ENCODE peak calls at places on chromosomes 6 and 20, in four cellular contexts. D is upper lobe of left lung, H is hepatocyte, F is epithelial cell of proximal tubule. E is an unnamed sample.

GRCh38 chr6:127291495-127291894 is 24.8 kb downstream of the RNF146 start:
- DNase-seq in H (no peak), F (no peak), D (no peak), E (no peak)

GRCh38 chr6:41536884-41537347 is 9.3 kb upstream of the FOXP4 start:
- DNase-seq in H (peak; percentile 41), F (no peak), D (no peak), E (no peak)

GRCh38 chr6:160282444-160282843 is 23.8 kb upstream of the SLC22A2 start:
- DNase-seq in H (no peak), F (no peak), D (no peak), E (no peak)

GRCh38 chr6:41736800-41737555 is 1.6 kb upstream of the TFEB start:
- DNase-seq in H (no peak), F (no peak), D (no peak), E (no peak)

GRCh38 chr20:1474817-1475603 is 8.4 kb upstream of the NSFL1C start:
- DNase-seq in H (no peak), F (no peak), D (no peak), E (no peak)

GRCh38 chr6:157715766-157716171 is 107.3 kb upstream of the SNX9 start:
- DNase-seq in H (peak; percentile 70), F (no peak), D (no peak), E (no peak)

GRCh38 chr20:16694176-16694575 is 35.6 kb upstream of the SNRPB2 start:
- DNase-seq in F (no peak), D (no peak), H (no peak), E (no peak)

GRCh38 chr6:142913511-142914047 is 31.4 kb downstream of the HIVEP2 start:
- DNase-seq in D (no peak), H (no peak), F (no peak), E (peak; percentile 51)

GRCh38 chr6:39892490-39893129 is 41.7 kb downstream of the MOCS1 start:
- DNase-seq in D (no peak), F (no peak), H (peak; percentile 81), E (no peak)

GRCh38 chr6:152059909-152060308 is 252.4 kb downstream of the ESR1 start:
- DNase-seq in D (no peak), F (no peak), H (no peak), E (no peak)

GRCh38 chr6:168658059-168658458 is 217.1 kb downstream of the SMOC2 start:
- DNase-seq in F (no peak), H (no peak), D (no peak), E (no peak)

GRCh38 chr6:167543602-167544506 is 219.0 kb downstream of the TTLL2 start:
- DNase-seq in D (no peak), H (no peak), F (no peak), E (no peak)

GRCh38 chr20:61640171-61640570 is 388.1 kb downstream of the CDH4 start:
- DNase-seq in H (no peak), D (peak; percentile 47), F (no peak), E (no peak)

GRCh38 chr6:7912024-7912423 is 1.4 kb upstream of the TXNDC5 start:
- DNase-seq in F (no peak), H (no peak), D (no peak), E (no peak)

GRCh38 chr6:11471261-11471660 is 66.3 kb upstream of the TMEM170B start:
- DNase-seq in F (no peak), D (no peak), H (no peak), E (no peak)

GRCh38 chr6:166592818-166593217 is 6.3 kb upstream of the RAMACL start:
- DNase-seq in D (no peak), H (no peak), F (no peak), E (no peak)

GRCh38 chr6:107655245-107655644 is 165.3 kb downstream of the SOBP start:
- DNase-seq in F (no peak), H (no peak), D (no peak), E (no peak)

GRCh38 chr6:15280023-15280422 is 34.2 kb downstream of the JARID2 start:
- DNase-seq in H (no peak), F (no peak), D (no peak), E (no peak)

GRCh38 chr6:169751242-169752073 is at the start of the genes DYNLT2 and ERMARD:
- DNase-seq in D (peak; percentile 100), H (peak; percentile 98), F (peak; percentile 43), E (peak; percentile 95)

GRCh38 chr20:1652960-1653359 is 4.6 kb downstream of the SIRPG start:
- DNase-seq in D (no peak), H (no peak), F (no peak), E (no peak)

GRCh38 chr6:169725270-169726048 is 1.2 kb upstream of the PHF10 start:
- DNase-seq in D (no peak), F (peak; percentile 44), H (peak; percentile 82), E (no peak)

GRCh38 chr20:54454982-54455381 is 20.4 kb upstream of the DOK5 start:
- DNase-seq in F (no peak), H (no peak), D (no peak), E (no peak)

GRCh38 chr20:54456423-54456822 is 19.0 kb upstream of the DOK5 start:
- DNase-seq in H (no peak), F (no peak), D (no peak), E (no peak)

GRCh38 chr20:54459279-54459678 is 16.1 kb upstream of the DOK5 start:
- DNase-seq in D (no peak), F (no peak), H (no peak), E (no peak)

GRCh38 chr20:54458219-54458618 is 17.2 kb upstream of the DOK5 start:
- DNase-seq in H (no peak), D (no peak), F (no peak), E (no peak)

DNA sequence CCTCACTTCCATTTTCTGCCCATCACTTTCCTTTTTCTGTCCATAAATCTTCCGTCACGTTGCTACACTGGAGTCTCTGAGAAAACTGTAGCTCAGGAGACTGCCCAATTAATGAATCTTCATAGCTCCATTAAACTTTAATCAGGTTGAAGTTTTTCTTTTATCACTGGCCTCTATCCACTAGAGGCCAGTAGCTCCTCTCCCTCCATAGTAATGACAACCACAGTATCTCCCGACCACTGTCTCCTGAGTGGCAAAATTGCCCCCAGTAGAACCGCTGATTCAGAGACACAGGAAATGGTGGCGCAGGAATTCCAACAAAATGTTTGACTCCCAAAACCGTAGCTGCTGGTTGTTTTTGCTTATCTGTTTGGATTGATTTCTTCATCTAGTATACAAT is 18.4 kb upstream of the DOK5 start:
- DNase-seq in F (no peak), D (no peak), H (no peak), E (no peak)
- TF ChIP-seq CTCF in F (peak; percentile 53), D (no peak), H (no peak), E (no peak)

GRCh38 chr6:147378819-147379218 is 129.7 kb upstream of the SAMD5 start:
- DNase-seq in D (no peak), F (no peak), H (no peak), E (no peak)

GRCh38 chr6:147384029-147384428 is 124.5 kb upstream of the SAMD5 start:
- DNase-seq in H (no peak), D (no peak), F (no peak), E (no peak)

GRCh38 chr6:147384737-147385710 is 123.5 kb upstream of the SAMD5 start:
- DNase-seq in F (no peak), D (no peak), H (no peak), E (no peak)

GRCh38 chr6:147381734-147382133 is 126.8 kb upstream of the SAMD5 start:
- DNase-seq in D (no peak), F (no peak), H (no peak), E (no peak)

DNA sequence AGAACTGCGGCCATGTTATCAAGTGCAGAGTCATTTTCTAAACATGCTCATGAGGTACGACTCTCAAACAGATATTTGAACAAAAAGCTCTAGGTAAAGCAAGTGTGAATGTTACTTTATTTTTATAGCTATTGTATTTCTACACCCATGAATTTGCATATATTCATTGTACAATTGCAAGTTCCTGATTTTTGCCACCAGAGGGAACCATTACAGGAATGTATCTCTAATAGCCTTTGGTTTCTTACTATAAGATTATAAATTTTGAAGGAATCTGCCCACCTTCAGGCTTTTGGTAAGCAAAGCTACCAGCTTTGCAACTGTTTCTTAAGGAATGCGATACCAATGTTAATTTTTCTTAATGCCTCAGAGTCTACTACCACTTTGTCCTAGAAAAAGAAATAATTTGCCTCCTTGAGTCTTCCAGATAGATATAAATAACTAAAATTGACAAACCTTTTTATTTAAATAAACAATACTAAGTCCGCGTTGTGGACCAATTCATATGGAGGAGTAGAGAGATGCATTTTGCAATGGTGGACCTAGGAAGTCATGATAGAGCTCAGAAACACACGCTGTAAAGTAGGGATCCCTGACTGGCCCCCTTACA is 125.4 kb upstream of the SAMD5 start:
- DNase-seq in H (peak; percentile 31), D (no peak), F (peak; percentile 9), E (no peak)
- TF ChIP-seq CTCF in H (peak; percentile 55), D (no peak), F (peak; percentile 60), E (peak; percentile 49)

DNA sequence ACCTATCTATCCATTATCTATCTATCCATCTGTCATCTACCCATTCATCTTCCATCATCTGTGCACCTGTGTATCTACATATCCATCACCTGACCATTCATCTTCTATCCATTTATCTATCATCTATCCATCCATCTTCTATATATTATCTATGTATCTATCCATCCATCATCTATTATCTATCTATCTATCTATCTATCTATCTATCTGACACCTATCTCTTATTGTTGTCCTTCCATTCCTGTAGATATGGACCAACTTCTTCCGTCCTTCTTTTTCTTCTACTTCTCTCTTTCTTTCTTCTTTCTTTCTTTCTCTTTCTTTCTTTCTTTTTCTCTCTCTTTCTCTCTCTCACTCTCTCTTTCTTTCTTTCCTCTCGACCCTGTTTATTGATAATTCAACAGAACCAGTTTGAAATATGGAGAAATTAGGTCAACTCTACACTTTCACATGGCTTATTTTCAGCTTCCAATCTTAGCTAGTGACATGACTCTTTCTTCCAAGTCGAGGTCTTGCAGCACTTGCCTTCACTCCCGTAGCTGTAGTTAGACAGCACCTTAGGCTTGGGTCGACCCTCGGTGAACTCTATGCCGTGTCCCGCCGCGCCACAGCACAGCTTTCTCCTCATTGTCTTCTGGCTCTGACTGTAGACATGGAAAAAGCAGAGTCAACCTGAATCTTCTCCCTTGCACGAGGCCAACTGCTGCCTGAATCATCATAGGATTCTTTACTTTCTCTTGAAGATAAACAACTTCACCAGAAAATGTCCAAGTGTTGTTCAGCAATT is 110.4 kb upstream of the EXOC2 start:
- DNase-seq in D (no peak), F (no peak), H (no peak), E (no peak)
- TF ChIP-seq CTCF in D (no peak), F (no peak), H (no peak), E (no peak)

GRCh38 chr6:158752613-158753012 is 66.6 kb downstream of the EZR start:
- DNase-seq in D (peak; percentile 55), H (no peak), F (no peak), E (no peak)
- TF ChIP-seq CTCF in D (no peak), H (peak; percentile 16), F (peak; percentile 47), E (no peak)

GRCh38 chr6:9195322-9195721 is 760.0 kb upstream of the SLC35B3 start:
- DNase-seq in H (no peak), F (no peak), D (no peak), E (no peak)
- TF ChIP-seq CTCF in H (no peak), F (no peak), D (no peak), E (no peak)

GRCh38 chr20:4578375-4578774 is 143.3 kb upstream of the PRND start:
- DNase-seq in F (no peak), D (no peak), H (no peak), E (no peak)
- TF ChIP-seq CTCF in F (no peak), D (no peak), H (no peak), E (no peak)

GRCh38 chr6:140440223-140440810 is 1065.9 kb upstream of the CITED2 start:
- DNase-seq in H (no peak), F (no peak), D (no peak), E (no peak)
- TF ChIP-seq CTCF in H (no peak), F (no peak), D (no peak), E (no peak)

E was measured in natural killer cell.